ENCODE peak calls at places on chromosome 9, in ten cellular contexts. One of them, this sample, is unnamed.

GRCh38 chr9:35423499-35423898 is 66.4 kb upstream of the RUSC2 start:
- DNase-seq in H9: no peak
- DNase-seq in H1: no peak
- DNase-seq in HCT116: no peak
- DNase-seq in SK-N-SH: no peak
- DNase-seq in MM.1S: no peak
- DNase-seq in mesendoderm: no peak
- DNase-seq in adipocyte: no peak
- DNase-seq in astrocyte: no peak
- DNase-seq in PC-3: peak; percentile 63
- DNase-seq in this sample: no peak

GRCh38 chr9:2116073-2116472 is 100.9 kb downstream of the SMARCA2 start:
- DNase-seq in H1: no peak
- DNase-seq in HCT116: peak; percentile 12
- DNase-seq in PC-3: peak; percentile 40
- DNase-seq in astrocyte: no peak
- DNase-seq in MM.1S: no peak
- DNase-seq in SK-N-SH: peak; percentile 23
- DNase-seq in H9: peak; percentile 67
- DNase-seq in mesendoderm: peak; percentile 67
- DNase-seq in adipocyte: peak; percentile 8
- DNase-seq in this sample: peak; percentile 35

GRCh38 chr9:30015073-30015472 is 2369.4 kb upstream of the ACO1 start:
- DNase-seq in PC-3: no peak
- DNase-seq in MM.1S: no peak
- DNase-seq in H1: no peak
- DNase-seq in HCT116: no peak
- DNase-seq in astrocyte: no peak
- DNase-seq in mesendoderm: no peak
- DNase-seq in SK-N-SH: no peak
- DNase-seq in adipocyte: no peak
- DNase-seq in H9: no peak
- DNase-seq in this sample: no peak

GRCh38 chr9:419571-420156 is 205.0 kb downstream of the DOCK8 start:
- DNase-seq in MM.1S: no peak
- DNase-seq in H1: no peak
- DNase-seq in H9: no peak
- DNase-seq in SK-N-SH: no peak
- DNase-seq in HCT116: no peak
- DNase-seq in PC-3: peak; percentile 69
- DNase-seq in adipocyte: peak; percentile 88
- DNase-seq in astrocyte: peak; percentile 79
- DNase-seq in mesendoderm: no peak
- DNase-seq in this sample: no peak

GRCh38 chr9:93480728-93481324 is 27.4 kb upstream of the FAM120AOS start:
- DNase-seq in HCT116: no peak
- DNase-seq in MM.1S: no peak
- DNase-seq in H9: no peak
- DNase-seq in adipocyte: no peak
- DNase-seq in astrocyte: no peak
- DNase-seq in mesendoderm: no peak
- DNase-seq in PC-3: no peak
- DNase-seq in H1: no peak
- DNase-seq in SK-N-SH: peak; percentile 39
- DNase-seq in this sample: no peak

GRCh38 chr9:109568568-109569210 is 70.6 kb upstream of the PTPN3 start:
- DNase-seq in SK-N-SH: no peak
- DNase-seq in H9: no peak
- DNase-seq in mesendoderm: no peak
- DNase-seq in PC-3: no peak
- DNase-seq in adipocyte: no peak
- DNase-seq in HCT116: no peak
- DNase-seq in H1: no peak
- DNase-seq in astrocyte: no peak
- DNase-seq in MM.1S: no peak
- DNase-seq in this sample: no peak

GRCh38 chr9:32423371-32423770 is 38.9 kb downstream of the ACO1 start:
- DNase-seq in PC-3: peak; percentile 72
- DNase-seq in adipocyte: peak; percentile 45
- DNase-seq in SK-N-SH: no peak
- DNase-seq in HCT116: no peak
- DNase-seq in MM.1S: no peak
- DNase-seq in H1: no peak
- DNase-seq in astrocyte: peak; percentile 87
- DNase-seq in H9: no peak
- DNase-seq in mesendoderm: no peak
- DNase-seq in this sample: no peak

GRCh38 chr9:123382659-123383511 is 26.9 kb downstream of the CRB2 start:
- DNase-seq in MM.1S: no peak
- DNase-seq in H1: no peak
- DNase-seq in PC-3: no peak
- DNase-seq in astrocyte: no peak
- DNase-seq in H9: no peak
- DNase-seq in HCT116: no peak
- DNase-seq in mesendoderm: no peak
- DNase-seq in SK-N-SH: no peak
- DNase-seq in adipocyte: no peak
- DNase-seq in this sample: no peak

DNA sequence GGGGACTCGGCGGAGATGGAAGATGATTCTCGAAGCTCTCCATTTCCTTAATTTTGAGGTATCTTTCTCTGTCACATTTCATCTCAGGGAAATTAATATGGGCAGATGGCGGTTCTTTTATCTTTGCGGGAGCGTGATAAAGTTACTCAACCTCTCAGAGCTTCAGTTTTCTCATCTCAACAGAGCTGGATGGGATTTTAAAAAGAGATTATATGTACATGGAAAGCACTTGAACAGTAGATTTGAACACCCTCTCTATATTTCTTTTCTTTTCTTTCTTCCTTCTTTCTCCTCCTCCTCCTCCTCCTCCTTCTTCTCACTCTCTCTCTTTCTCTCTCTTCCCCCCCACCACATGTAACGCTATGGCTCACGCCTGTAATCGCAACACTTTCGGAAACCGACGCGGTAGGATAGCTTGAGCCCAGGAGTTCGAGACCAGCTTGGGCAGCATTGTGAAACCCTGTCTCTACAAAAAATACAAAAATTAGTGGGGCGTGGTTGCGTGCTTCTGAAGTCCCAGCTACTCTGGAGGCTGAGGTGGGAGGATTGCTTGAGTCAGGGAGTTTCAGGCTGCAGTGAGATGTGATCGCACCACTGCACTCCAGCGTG is 603 bp upstream of the GLDC start:
- DNase-seq in astrocyte: no peak
- DNase-seq in HCT116: no peak
- DNase-seq in H9: peak; percentile 30
- DNase-seq in mesendoderm: no peak
- DNase-seq in MM.1S: peak; percentile 71
- DNase-seq in SK-N-SH: no peak
- DNase-seq in H1: no peak
- DNase-seq in PC-3: peak; percentile 17
- DNase-seq in adipocyte: peak; percentile 6
- DNase-seq in this sample: no peak
- H3K27me3 ChIP-seq in astrocyte: peaks cover 36% of the 10 kb centered on the region
- H3K27me3 ChIP-seq in HCT116: no peaks in the 10 kb centered on the region
- H3K27me3 ChIP-seq in H9: no peaks in the 10 kb centered on the region
- H3K27me3 ChIP-seq in mesendoderm: no peaks in the 10 kb centered on the region
- H3K27me3 ChIP-seq in MM.1S: no peaks in the 10 kb centered on the region
- H3K27me3 ChIP-seq in SK-N-SH: peaks cover 19% of the 10 kb centered on the region
- H3K27me3 ChIP-seq in H1: no peaks in the 10 kb centered on the region
- H3K27me3 ChIP-seq in PC-3: no peaks in the 10 kb centered on the region
- H3K27me3 ChIP-seq in adipocyte: peaks cover 53% of the 10 kb centered on the region
- H3K27me3 ChIP-seq in this sample: peaks cover 33% of the 10 kb centered on the region

DNA sequence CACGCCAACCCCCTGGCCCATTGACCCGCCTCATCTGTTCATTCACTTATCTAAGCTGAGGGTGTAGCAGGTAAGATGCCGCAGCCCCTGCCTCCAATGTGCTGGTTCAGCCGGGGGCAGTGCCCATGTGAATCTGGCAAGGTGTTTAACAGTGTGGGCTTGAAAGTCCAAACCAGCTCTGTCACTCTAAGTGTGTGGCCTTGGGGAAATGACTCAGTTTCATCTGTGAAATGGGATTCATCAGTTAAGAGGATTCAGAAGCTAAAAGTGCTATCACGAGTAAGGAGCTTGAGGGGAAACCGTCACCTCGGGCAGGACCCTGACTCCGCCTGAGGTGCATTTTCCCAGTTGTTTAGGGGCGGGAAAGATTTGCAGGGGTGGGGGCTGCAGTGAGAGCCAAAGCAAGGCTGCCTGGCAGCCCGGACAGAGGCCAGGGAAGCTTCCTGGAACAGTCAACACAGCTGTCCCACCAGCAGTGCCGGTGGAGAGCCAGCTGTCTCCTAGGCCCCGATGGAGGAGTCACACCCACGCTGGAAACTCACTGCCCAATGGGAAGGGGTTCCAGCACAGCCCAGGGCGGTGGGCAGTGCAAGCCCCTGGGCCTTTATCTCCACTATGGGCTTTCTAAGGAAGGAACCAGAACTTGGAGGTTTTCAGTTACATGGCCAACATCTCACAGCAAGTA is 9.7 kb upstream of the URM1 start:
- DNase-seq in mesendoderm: no peak
- DNase-seq in H9: no peak
- DNase-seq in adipocyte: no peak
- DNase-seq in astrocyte: no peak
- DNase-seq in HCT116: no peak
- DNase-seq in H1: no peak
- DNase-seq in MM.1S: no peak
- DNase-seq in SK-N-SH: no peak
- DNase-seq in PC-3: no peak
- DNase-seq in this sample: no peak
- H3K9ac ChIP-seq in mesendoderm: no peak overlapping the region
- H3K9ac ChIP-seq in H9: no peak overlapping the region
- H3K9ac ChIP-seq in adipocyte: peak overlapping the region; percentile 63
- H3K9ac ChIP-seq in astrocyte: peak overlapping the region; percentile 64
- H3K9ac ChIP-seq in HCT116: peak overlapping the region; percentile 14
- H3K9ac ChIP-seq in H1: no peak overlapping the region
- H3K9ac ChIP-seq in MM.1S: no peak overlapping the region
- H3K9ac ChIP-seq in SK-N-SH: peak overlapping the region; percentile 15
- H3K9ac ChIP-seq in PC-3: peak overlapping the region; percentile 59
- H3K9ac ChIP-seq in this sample: no peak overlapping the region

GRCh38 chr9:137161558-137162483 is 8.0 kb downstream of the LRRC26 start:
- DNase-seq in mesendoderm: peak; percentile 21
- DNase-seq in MM.1S: no peak
- DNase-seq in HCT116: peak; percentile 36
- DNase-seq in H1: no peak
- DNase-seq in PC-3: no peak
- DNase-seq in astrocyte: no peak
- DNase-seq in SK-N-SH: peak; percentile 82
- DNase-seq in adipocyte: no peak
- DNase-seq in H9: no peak
- DNase-seq in this sample: no peak

GRCh38 chr9:137163805-137164204 is 6.0 kb downstream of the LRRC26 start:
- DNase-seq in HCT116: no peak
- DNase-seq in MM.1S: no peak
- DNase-seq in mesendoderm: no peak
- DNase-seq in astrocyte: no peak
- DNase-seq in SK-N-SH: no peak
- DNase-seq in adipocyte: no peak
- DNase-seq in H1: no peak
- DNase-seq in PC-3: no peak
- DNase-seq in H9: no peak
- DNase-seq in this sample: no peak

GRCh38 chr9:137163101-137163661 is 6.7 kb downstream of the LRRC26 start:
- DNase-seq in HCT116: peak; percentile 57
- DNase-seq in adipocyte: peak; percentile 17
- DNase-seq in astrocyte: no peak
- DNase-seq in H1: no peak
- DNase-seq in PC-3: no peak
- DNase-seq in MM.1S: no peak
- DNase-seq in H9: peak; percentile 70
- DNase-seq in SK-N-SH: no peak
- DNase-seq in mesendoderm: peak; percentile 50
- DNase-seq in this sample: no peak

GRCh38 chr9:137160716-137161557 is 8.9 kb downstream of the LRRC26 start:
- DNase-seq in adipocyte: no peak
- DNase-seq in H9: peak; percentile 84
- DNase-seq in astrocyte: no peak
- DNase-seq in HCT116: no peak
- DNase-seq in PC-3: no peak
- DNase-seq in SK-N-SH: no peak
- DNase-seq in MM.1S: no peak
- DNase-seq in H1: no peak
- DNase-seq in mesendoderm: no peak
- DNase-seq in this sample: no peak

DNA sequence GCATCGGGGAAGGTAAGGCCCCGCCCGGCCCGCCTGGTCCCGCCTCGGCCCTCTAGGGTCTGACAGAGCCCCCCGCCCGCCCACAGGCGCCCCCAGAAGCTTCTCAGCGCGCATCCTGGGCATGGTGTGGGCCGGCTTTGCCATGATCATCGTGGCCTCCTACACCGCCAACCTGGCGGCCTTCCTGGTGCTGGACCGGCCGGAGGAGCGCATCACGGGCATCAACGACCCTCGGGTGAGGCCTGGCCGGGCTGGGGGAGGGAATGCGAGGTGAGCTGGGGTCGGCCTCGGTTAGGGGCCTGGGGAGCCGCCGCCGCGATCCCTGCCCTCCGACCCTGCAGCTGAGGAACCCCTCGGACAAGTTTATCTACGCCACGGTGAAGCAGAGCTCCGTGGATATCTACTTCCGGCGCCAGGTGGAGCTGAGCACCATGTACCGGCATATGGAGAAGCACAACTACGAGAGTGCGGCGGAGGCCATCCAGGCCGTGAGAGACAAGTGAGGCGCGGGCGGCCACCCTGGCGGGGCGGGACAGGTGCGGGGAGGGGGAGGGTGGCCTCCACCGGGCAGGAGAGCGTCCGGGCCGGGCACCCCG is 7.2 kb downstream of the LRRC26 start:
- DNase-seq in MM.1S: no peak
- DNase-seq in adipocyte: no peak
- DNase-seq in mesendoderm: peak; percentile 29
- DNase-seq in H1: no peak
- DNase-seq in astrocyte: no peak
- DNase-seq in HCT116: no peak
- DNase-seq in SK-N-SH: no peak
- DNase-seq in PC-3: no peak
- DNase-seq in H9: no peak
- DNase-seq in this sample: no peak
- H3K27me3 ChIP-seq in MM.1S: peaks cover 78% of the 10 kb centered on the region
- H3K27me3 ChIP-seq in adipocyte: peaks cover 57% of the 10 kb centered on the region
- H3K27me3 ChIP-seq in mesendoderm: peaks cover 24% of the 10 kb centered on the region
- H3K27me3 ChIP-seq in H1: peaks cover 53% of the 10 kb centered on the region
- H3K27me3 ChIP-seq in astrocyte: peaks cover 42% of the 10 kb centered on the region
- H3K27me3 ChIP-seq in HCT116: no peaks in the 10 kb centered on the region
- H3K27me3 ChIP-seq in SK-N-SH: peaks cover 20% of the 10 kb centered on the region
- H3K27me3 ChIP-seq in PC-3: peaks cover 26% of the 10 kb centered on the region
- H3K27me3 ChIP-seq in H9: peaks cover 41% of the 10 kb centered on the region
- H3K27me3 ChIP-seq in this sample: peaks cover 96% of the 10 kb centered on the region

GRCh38 chr9:18360005-18360404 is 113.9 kb upstream of the ADAMTSL1 start:
- DNase-seq in H1: no peak
- DNase-seq in PC-3: no peak
- DNase-seq in SK-N-SH: no peak
- DNase-seq in MM.1S: no peak
- DNase-seq in mesendoderm: peak; percentile 41
- DNase-seq in astrocyte: no peak
- DNase-seq in H9: no peak
- DNase-seq in adipocyte: no peak
- DNase-seq in HCT116: no peak
- DNase-seq in this sample: no peak

GRCh38 chr9:18358325-18358724 is 115.6 kb upstream of the ADAMTSL1 start:
- DNase-seq in PC-3: peak; percentile 4
- DNase-seq in MM.1S: no peak
- DNase-seq in H1: no peak
- DNase-seq in mesendoderm: no peak
- DNase-seq in astrocyte: peak; percentile 50
- DNase-seq in adipocyte: no peak
- DNase-seq in HCT116: no peak
- DNase-seq in H9: no peak
- DNase-seq in SK-N-SH: no peak
- DNase-seq in this sample: no peak

GRCh38 chr9:18361621-18362020 is 112.3 kb upstream of the ADAMTSL1 start:
- DNase-seq in HCT116: no peak
- DNase-seq in H1: no peak
- DNase-seq in mesendoderm: no peak
- DNase-seq in astrocyte: no peak
- DNase-seq in SK-N-SH: no peak
- DNase-seq in H9: no peak
- DNase-seq in adipocyte: no peak
- DNase-seq in PC-3: no peak
- DNase-seq in MM.1S: no peak
- DNase-seq in this sample: no peak

GRCh38 chr9:18357321-18357720 is 116.6 kb upstream of the ADAMTSL1 start:
- DNase-seq in H9: no peak
- DNase-seq in MM.1S: no peak
- DNase-seq in SK-N-SH: no peak
- DNase-seq in adipocyte: peak; percentile 56
- DNase-seq in mesendoderm: no peak
- DNase-seq in PC-3: no peak
- DNase-seq in astrocyte: peak; percentile 36
- DNase-seq in H1: no peak
- DNase-seq in HCT116: no peak
- DNase-seq in this sample: no peak

GRCh38 chr9:18359335-18359734 is 114.6 kb upstream of the ADAMTSL1 start:
- DNase-seq in adipocyte: peak; percentile 42
- DNase-seq in HCT116: no peak
- DNase-seq in H9: no peak
- DNase-seq in MM.1S: no peak
- DNase-seq in SK-N-SH: no peak
- DNase-seq in H1: no peak
- DNase-seq in astrocyte: peak; percentile 93
- DNase-seq in mesendoderm: no peak
- DNase-seq in PC-3: peak; percentile 35
- DNase-seq in this sample: no peak
- H3K9ac ChIP-seq in adipocyte: no peak overlapping the region
- H3K9ac ChIP-seq in HCT116: no peak overlapping the region
- H3K9ac ChIP-seq in H9: no peak overlapping the region
- H3K9ac ChIP-seq in MM.1S: no peak overlapping the region
- H3K9ac ChIP-seq in SK-N-SH: peak overlapping the region; percentile 28
- H3K9ac ChIP-seq in H1: no peak overlapping the region
- H3K9ac ChIP-seq in astrocyte: no peak overlapping the region
- H3K9ac ChIP-seq in mesendoderm: no peak overlapping the region
- H3K9ac ChIP-seq in PC-3: no peak overlapping the region
- H3K9ac ChIP-seq in this sample: no peak overlapping the region

This sample was measured in NT2/D1.